ENCODE peak calls at places on chromosomes 12 and 14, in seven cellular contexts. B is lung; P is HS-27A; I is SHP77; Z is amniotic stem cell; J is stimulated activated CD4-positive, alpha-beta T cell treated with anti-CD3 and anti-CD28 coated beads, Interleukin-4, amount 100 ng/mL, for 24 hours; E is NCI-H510A treated with DMSO at 0.1 percent for 48 hours. X is an unnamed sample.

GRCh38 chr14:36515105-36515593 is 4.9 kb downstream of the NKX2-1 start:
- DNase-seq in B (no peak), J (no peak), Z (no peak), P (no peak), I (no peak), E (peak; percentile 86), X (no peak)

GRCh38 chr14:77303417-77304156 is 17.1 kb downstream of the POMT2 start:
- DNase-seq in Z (peak; percentile 81), P (no peak), J (peak; percentile 55), B (peak; percentile 43), I (peak; percentile 46), E (peak; percentile 81), X (no peak)

GRCh38 chr12:56206373-56207166 is 15.2 kb downstream of the RNF41 start:
- DNase-seq in B (peak; percentile 35), E (peak; percentile 8), Z (no peak), I (peak; percentile 45), J (peak; percentile 36), P (no peak), X (peak; percentile 27)

GRCh38 chr12:106409898-106410297 is 52.4 kb downstream of the POLR3B start:
- DNase-seq in J (no peak), B (no peak), P (no peak), E (no peak), Z (no peak), I (no peak), X (no peak)

GRCh38 chr14:77098470-77099353 is 654 bp downstream of the CIPC start:
- DNase-seq in J (no peak), Z (no peak), E (no peak), P (no peak), B (peak; percentile 35), I (no peak), X (no peak)

GRCh38 chr14:92121207-92121669 is 268 bp downstream of the NDUFB1 start:
- DNase-seq in B (peak; percentile 50), E (peak; percentile 19), I (no peak), Z (no peak), P (no peak), J (no peak), X (no peak)

GRCh38 chr12:55470088-55470830 is at the start of gene OR6C70:
- DNase-seq in Z (no peak), P (no peak), E (no peak), J (no peak), B (no peak), I (no peak), X (no peak)

GRCh38 chr14:36105401-36105800 is 71.1 kb downstream of the PTCSC3 start:
- DNase-seq in E (peak; percentile 92), Z (no peak), P (peak; percentile 58), B (peak; percentile 30), I (peak; percentile 70), J (no peak), X (no peak)

GRCh38 chr12:70774055-70774454 is 136.8 kb upstream of the PTPRB start:
- DNase-seq in B (no peak), E (no peak), J (no peak), Z (no peak), I (no peak), P (no peak), X (no peak)

GRCh38 chr12:1845427-1845826 is 25.1 kb downstream of the LRTM2 start:
- DNase-seq in E (no peak), I (no peak), P (no peak), J (no peak), Z (no peak), B (no peak), X (no peak)

GRCh38 chr12:82627799-82628198 is 58.9 kb upstream of the TMTC2 start:
- DNase-seq in P (no peak), B (no peak), J (no peak), Z (no peak), E (peak; percentile 37), I (peak; percentile 47), X (no peak)

GRCh38 chr12:76346798-76347420 is 1.3 kb downstream of the BBS10 start:
- DNase-seq in Z (peak; percentile 57), J (peak; percentile 29), B (no peak), I (peak; percentile 46), P (no peak), E (peak; percentile 32), X (no peak)

GRCh38 chr12:104357431-104357952 is 54.0 kb downstream of the EID3 start:
- DNase-seq in E (no peak), J (no peak), Z (no peak), B (no peak), I (no peak), P (no peak), X (no peak)

GRCh38 chr14:73142216-73142615 is 5.9 kb downstream of the PSEN1 start:
- DNase-seq in P (no peak), B (no peak), E (no peak), J (no peak), Z (no peak), I (no peak), X (no peak)

GRCh38 chr12:41485203-41485602 is 297.1 kb downstream of the PDZRN4 start:
- DNase-seq in J (no peak), B (no peak), E (no peak), Z (no peak), P (no peak), I (no peak), X (no peak)

GRCh38 chr12:102021540-102022246 is 40.1 kb downstream of the WASHC3 start:
- DNase-seq in P (no peak), Z (no peak), B (no peak), I (no peak), J (no peak), E (no peak), X (no peak)

GRCh38 chr12:109731231-109731731 is 17.7 kb downstream of the FAM222A start:
- DNase-seq in B (no peak), J (no peak), Z (no peak), I (no peak), E (no peak), P (no peak), X (no peak)

GRCh38 chr14:104293231-104293841 is 154.9 kb downstream of the KIF26A start:
- DNase-seq in E (no peak), Z (no peak), B (no peak), J (no peak), P (no peak), I (no peak), X (no peak)

GRCh38 chr12:110733089-110733715 is 9.5 kb downstream of the PPP1CC start:
- DNase-seq in E (no peak), P (no peak), J (no peak), I (no peak), Z (no peak), B (no peak), X (no peak)

GRCh38 chr12:84619053-84619452 is 293.5 kb downstream of the SLC6A15 start:
- DNase-seq in B (no peak), P (no peak), I (no peak), J (no peak), E (no peak), Z (no peak), X (no peak)

GRCh38 chr14:28813810-28814209 is 47.2 kb downstream of the FOXG1 start:
- DNase-seq in I (no peak), Z (no peak), E (no peak), J (no peak), B (no peak), P (no peak), X (no peak)

GRCh38 chr12:12874014-12874413 is 17.3 kb upstream of the GPRC5A start:
- DNase-seq in J (no peak), E (no peak), P (no peak), Z (no peak), I (no peak), B (no peak), X (no peak)

GRCh38 chr14:59699422-59699821 is 122.8 kb upstream of the CCDC175 start:
- DNase-seq in Z (no peak), E (no peak), B (no peak), P (no peak), J (no peak), I (no peak), X (no peak)

GRCh38 chr14:71652368-71652767 is 279.9 kb upstream of the RGS6 start:
- DNase-seq in Z (no peak), P (no peak), E (no peak), B (no peak), J (no peak), I (no peak), X (no peak)

GRCh38 chr12:101939856-101940265 is 62.5 kb downstream of the DRAM1 start:
- DNase-seq in B (peak; percentile 60), I (peak; percentile 40), P (peak; percentile 24), Z (peak; percentile 17), J (peak; percentile 56), E (peak; percentile 88), X (peak; percentile 35)

GRCh38 chr12:47307680-47308399 is 228.1 kb upstream of the AMIGO2 start:
- DNase-seq in I (peak; percentile 69), P (peak; percentile 46), B (peak; percentile 40), J (peak; percentile 62), E (peak; percentile 90), Z (peak; percentile 27), X (peak; percentile 53)

GRCh38 chr12:40622246-40622838 is 69.9 kb upstream of the CNTN1 start:
- DNase-seq in J (peak; percentile 13), P (peak; percentile 1), E (peak; percentile 9), B (peak; percentile 41), I (no peak), Z (no peak), X (no peak)

GRCh38 chr12:15522574-15523187 is 200.4 kb downstream of the PTPRO start:
- DNase-seq in E (peak; percentile 79), P (no peak), B (no peak), I (peak; percentile 8), Z (peak; percentile 31), J (no peak), X (no peak)

GRCh38 chr12:23209793-23210192 is 584.8 kb downstream of the ETNK1 start:
- DNase-seq in E (no peak), I (no peak), P (no peak), Z (no peak), B (no peak), J (no peak), X (no peak)

GRCh38 chr12:96985515-96986362 is 78.7 kb downstream of the NEDD1 start:
- DNase-seq in Z (no peak), E (no peak), B (no peak), I (peak; percentile 34), J (peak; percentile 27), P (no peak), X (peak; percentile 20)